ENCODE peak calls at places on chromosomes 3 and 15, in ten cellular contexts. C, J, X, R, B, H, N, F, M and Z are unnamed samples.

GRCh38 chr3:99172736-99173657 is 271.5 kb upstream of the DCBLD2 start:
- DNase-seq in C (peak), J (peak), X (peak), R (peak), B (peak), H (peak), N (peak), F (peak), M (peak), Z (peak)

GRCh38 chr3:15427182-15427880 is at the start of the genes EAF1 and METTL6:
- DNase-seq in C (peak), J (peak), X (peak), R (peak), B (peak), H (peak), N (peak), F (peak), M (peak), Z (peak)

GRCh38 chr15:66846811-66847210 is 144.8 kb downstream of the SMAD6 start:
- DNase-seq in C (no peak), J (no peak), X (no peak), R (no peak), B (no peak), H (no peak), N (no peak), F (no peak), M (no peak), Z (no peak)

GRCh38 chr15:26438316-26438715 is 334.6 kb downstream of the GABRB3 start:
- DNase-seq in C (no peak), J (no peak), X (no peak), R (no peak), B (no peak), H (no peak), N (no peak), F (no peak), M (peak), Z (no peak)

GRCh38 chr3:59451800-59452741 is 402.2 kb upstream of the CFAP20DC start:
- DNase-seq in C (no peak), J (no peak), X (no peak), R (no peak), B (no peak), H (no peak), N (no peak), F (no peak), M (no peak), Z (no peak)

GRCh38 chr15:81091889-81092558 is 42.0 kb upstream of the CFAP161 start:
- DNase-seq in C (no peak), J (peak), X (no peak), R (peak), B (peak), H (peak), N (peak), F (no peak), M (no peak), Z (peak)

GRCh38 chr15:75920079-75920478 is 16.4 kb downstream of the FBXO22 start:
- DNase-seq in C (no peak), J (no peak), X (no peak), R (no peak), B (no peak), H (no peak), N (no peak), F (no peak), M (no peak), Z (no peak)

GRCh38 chr15:70488941-70489848 is 274.2 kb downstream of the UACA start:
- DNase-seq in C (no peak), J (no peak), X (no peak), R (no peak), B (no peak), H (no peak), N (no peak), F (no peak), M (no peak), Z (no peak)

GRCh38 chr3:129985113-129985512 is 10.6 kb downstream of the TRH start:
- DNase-seq in C (no peak), J (no peak), X (no peak), R (no peak), B (no peak), H (no peak), N (no peak), F (peak), M (no peak), Z (no peak)

GRCh38 chr3:120404876-120405275 is 45.9 kb downstream of the FSTL1 start:
- DNase-seq in C (no peak), J (no peak), X (no peak), R (no peak), B (no peak), H (no peak), N (no peak), F (no peak), M (no peak), Z (no peak)

GRCh38 chr3:128794067-128794768 is 68.2 kb downstream of the RAB7A start:
- DNase-seq in C (no peak), J (peak), X (no peak), R (no peak), B (peak), H (no peak), N (no peak), F (no peak), M (no peak), Z (no peak)

GRCh38 chr3:125582707-125583106 is 12.6 kb downstream of the OSBPL11 start:
- DNase-seq in C (no peak), J (peak), X (peak), R (no peak), B (peak), H (no peak), N (no peak), F (no peak), M (no peak), Z (no peak)